ENCODE peak calls at places on chromosomes 5 and 9, in four cellular contexts. L is MM.1S, V is WTC11, H is H9. U is an unnamed sample.

GRCh38 chr5:159210306-159210722 is 961 bp upstream of the RNF145 start:
- DNase-seq in V (no peak), L (peak; percentile 9), H (no peak), U (no peak)

GRCh38 chr5:71932649-71933338 is 174.5 kb upstream of the MAP1B start:
- DNase-seq in H (peak; percentile 79), V (peak; percentile 50), L (no peak), U (no peak)

GRCh38 chr5:78065663-78066062 is 228.8 kb downstream of the AP3B1 start:
- DNase-seq in H (peak; percentile 49), L (no peak), V (peak; percentile 40), U (no peak)

GRCh38 chr9:137167113-137167751 is 2.6 kb downstream of the LRRC26 start:
- DNase-seq in L (no peak), H (no peak), V (no peak), U (no peak)

GRCh38 chr5:137594717-137595116 is 95.6 kb upstream of the SPOCK1 start:
- DNase-seq in L (no peak), H (no peak), V (no peak), U (no peak)

GRCh38 chr5:65247594-65247993 is 234.1 kb downstream of the ADAMTS6 start:
- DNase-seq in L (no peak), H (no peak), V (no peak), U (no peak)

GRCh38 chr9:98109052-98109451 is 10.0 kb downstream of the TRIM14 start:
- DNase-seq in V (no peak), H (no peak), L (no peak), U (no peak)

GRCh38 chr5:14004598-14005394 is 60.3 kb upstream of the DNAH5 start:
- DNase-seq in H (no peak), V (no peak), L (no peak), U (no peak)

GRCh38 chr5:149946118-149946517 is 1.5 kb upstream of the PDE6A start:
- DNase-seq in H (no peak), L (no peak), V (no peak), U (no peak)

GRCh38 chr9:13993482-13994267 is 320.3 kb downstream of the NFIB start:
- DNase-seq in L (no peak), H (no peak), V (no peak), U (no peak)

DNA sequence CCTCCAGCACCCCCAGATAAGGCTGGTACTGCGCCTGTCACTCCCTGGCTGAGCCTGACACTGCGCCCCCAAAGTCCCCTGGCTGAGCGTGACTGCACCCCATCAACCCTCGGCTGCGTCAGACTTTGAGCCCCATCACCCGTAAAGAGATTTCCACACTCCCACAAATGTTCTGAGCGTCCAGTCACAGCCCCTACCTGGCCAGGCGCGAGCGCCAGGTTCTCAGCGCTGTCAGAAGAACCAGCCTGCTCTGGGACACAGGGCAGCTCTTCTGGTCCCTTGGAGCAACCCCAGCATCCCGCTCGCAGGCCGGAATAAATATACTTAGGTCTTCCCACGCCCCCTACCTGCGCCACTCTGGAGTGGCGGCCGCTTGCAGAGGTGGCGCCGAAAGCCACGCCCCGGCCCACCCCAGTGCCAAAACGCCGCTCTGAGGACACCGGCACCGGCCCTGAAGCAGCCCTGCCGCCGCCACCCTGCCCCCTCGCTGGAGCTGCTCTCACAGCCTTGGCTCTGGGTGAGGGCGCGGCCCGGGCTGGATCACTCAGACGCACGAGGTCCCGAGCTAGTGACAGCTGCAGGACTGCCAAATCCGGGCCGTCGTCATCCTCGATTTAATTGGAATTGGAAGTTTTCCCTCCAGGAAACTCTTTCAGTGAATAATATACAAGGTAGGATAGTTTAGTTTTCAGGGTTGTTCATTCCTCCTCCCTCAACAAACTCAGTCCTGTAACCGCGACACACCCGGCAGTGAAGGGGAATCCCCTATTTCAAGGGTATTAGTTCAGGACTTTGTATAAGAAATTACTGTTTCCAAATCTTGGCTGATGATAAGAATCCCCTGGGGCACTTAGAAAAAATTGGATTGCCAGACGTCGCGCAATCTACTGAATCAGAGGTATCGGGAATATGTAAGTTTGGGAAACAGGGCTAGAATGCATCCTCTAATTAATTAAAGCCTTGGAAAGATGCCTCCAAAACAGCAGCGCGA is 1.2 kb upstream of the CEMIP2 start:
- DNase-seq in H (peak; percentile 94), V (peak; percentile 89), L (peak; percentile 85), U (peak; percentile 52)
- TF ChIP-seq CTCF in H (peak; percentile 42), V (peak; percentile 39), L (peak; percentile 18), U (no peak)

DNA sequence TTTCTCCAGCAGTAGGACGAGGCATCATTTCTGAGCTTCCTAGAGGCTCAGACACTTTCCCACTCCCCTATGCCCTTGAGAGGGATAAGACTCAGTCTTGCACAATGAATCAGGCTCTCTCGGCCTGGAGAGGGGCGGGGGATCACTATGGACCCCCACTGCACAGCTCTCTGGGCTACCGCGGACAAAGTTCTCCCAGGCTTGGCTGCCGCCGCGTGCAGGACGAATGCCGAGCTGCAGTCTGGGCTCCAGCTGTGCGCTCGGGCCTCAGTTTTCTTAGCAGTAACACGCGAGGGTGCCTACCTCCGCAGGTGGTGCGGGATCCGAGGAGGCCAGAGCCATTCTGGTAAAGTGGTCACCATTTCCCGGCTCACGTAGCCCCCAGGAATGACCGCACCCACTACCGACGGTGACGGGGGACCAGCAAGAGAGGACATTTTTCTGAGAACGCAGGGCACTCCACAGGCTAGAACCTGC is 3.4 kb upstream of the MYORG start:
- DNase-seq in V (peak; percentile 40), L (peak; percentile 22), H (peak; percentile 47), U (peak; percentile 16)
- TF ChIP-seq CTCF in V (no peak), L (no peak), H (no peak), U (no peak)

GRCh38 chr5:6432206-6432605 is 16.5 kb upstream of the UBE2QL1 start:
- DNase-seq in H (no peak), L (no peak), V (no peak), U (no peak)
- TF ChIP-seq CTCF in H (no peak), L (no peak), V (no peak), U (no peak)

DNA sequence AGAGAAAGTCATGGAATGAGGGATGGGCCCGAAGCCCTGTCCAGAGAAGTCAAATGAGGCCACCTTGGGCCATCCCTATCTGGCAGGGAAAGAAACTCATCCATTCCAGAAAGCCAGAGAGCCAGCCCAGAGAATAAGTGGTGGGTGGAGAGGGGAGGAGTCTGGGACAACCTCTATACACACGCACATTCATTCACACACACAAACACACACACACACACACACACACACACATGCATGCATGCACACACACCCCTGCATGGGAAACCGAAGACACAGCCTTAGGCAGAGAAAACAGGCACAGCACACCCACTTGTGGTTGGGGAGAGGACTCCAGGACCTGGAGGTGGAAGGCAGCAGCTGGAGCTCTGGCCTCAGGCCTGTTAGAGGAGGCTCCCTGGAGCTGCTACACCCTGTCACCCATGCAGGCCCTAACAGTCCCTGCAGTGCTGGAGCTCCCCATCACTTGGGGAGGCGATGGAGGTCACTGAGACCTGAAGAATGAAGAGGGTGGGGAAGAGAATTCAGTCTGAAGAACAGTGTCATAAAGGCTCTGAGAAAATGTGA is 38.0 kb downstream of the TGFBI start:
- DNase-seq in H (peak; percentile 27), V (no peak), L (no peak), U (no peak)
- TF ChIP-seq CTCF in H (no peak), V (no peak), L (no peak), U (no peak)

GRCh38 chr5:23507278-23507685 is at the start of gene PRDM9:
- DNase-seq in V (peak; percentile 88), L (no peak), H (peak; percentile 84), U (no peak)

GRCh38 chr5:23506329-23507236 is 826 bp upstream of the PRDM9 start:
- DNase-seq in V (peak; percentile 51), H (peak; percentile 76), L (no peak), U (no peak)
- TF ChIP-seq CTCF in V (no peak), H (peak; percentile 64), L (no peak), U (no peak)

GRCh38 chr5:143174714-143175398 is 228.6 kb downstream of the NR3C1 start:
- DNase-seq in V (no peak), L (no peak), H (no peak), U (no peak)

GRCh38 chr5:143177263-143177994 is 226.1 kb downstream of the NR3C1 start:
- DNase-seq in H (no peak), V (no peak), L (no peak), U (no peak)

GRCh38 chr5:143179126-143179740 is 224.3 kb downstream of the NR3C1 start:
- DNase-seq in L (no peak), V (no peak), H (no peak), U (no peak)

GRCh38 chr5:143173139-143173889 is 230.2 kb downstream of the NR3C1 start:
- DNase-seq in H (no peak), V (no peak), L (no peak), U (no peak)

GRCh38 chr5:143176048-143176447 is 227.4 kb downstream of the NR3C1 start:
- DNase-seq in H (no peak), L (no peak), V (no peak), U (no peak)
- TF ChIP-seq CTCF in H (no peak), L (no peak), V (no peak), U (no peak)